ENCODE peak calls at places on chromosomes 12 and 14, in nine cellular contexts. K is IMR-90; B is Calu3; G is NCI-H1694; R is activated CD4-positive, CD25-positive, alpha-beta regulatory T cell treated with anti-CD3 and anti-CD28 coated beads, Interleukin-2, amount 50 U/mL, for 72 hours; V is thyroid gland; N is hepatic stellate cell; Z is stromal cell of bone marrow; U is HFFc6. D is an unnamed sample.

GRCh38 chr14:91415794-91416743 is 1.6 kb downstream of the CCDC88C start:
- DNase-seq in Z (no peak), N (no peak), U (no peak), R (peak), B (no peak), V (no peak), K (no peak), G (no peak), D (peak)

GRCh38 chr14:78752789-78753188 is 582.6 kb downstream of the NRXN3 start:
- DNase-seq in U (no peak), G (no peak), V (no peak), B (peak), K (no peak), Z (no peak), R (no peak), N (no peak), D (no peak)

GRCh38 chr14:94936901-94937321 is 167.0 kb upstream of the GSC start:
- DNase-seq in B (no peak), K (no peak), G (peak), R (no peak), Z (no peak), V (peak), N (no peak), U (no peak), D (no peak)

GRCh38 chr14:51929156-51929555 is 60.2 kb upstream of the RTRAF start:
- DNase-seq in Z (no peak), G (no peak), K (peak), R (no peak), B (no peak), V (no peak), N (peak), U (peak), D (no peak)

GRCh38 chr14:91841065-91841464 is 26.3 kb downstream of the TC2N start:
- DNase-seq in G (no peak), V (no peak), K (peak), Z (no peak), N (no peak), U (no peak), B (no peak), R (no peak), D (no peak)

GRCh38 chr14:69048456-69048855 is 69.4 kb upstream of the ACTN1 start:
- DNase-seq in K (no peak), G (no peak), U (no peak), B (peak), V (peak), Z (no peak), R (no peak), N (no peak), D (no peak)

GRCh38 chr12:109627633-109628032 is 54.0 kb downstream of the MVK start:
- DNase-seq in R (no peak), G (no peak), Z (no peak), U (no peak), K (no peak), B (no peak), V (no peak), N (no peak), D (no peak)

GRCh38 chr14:67734675-67735074 is 33.0 kb downstream of the RDH12 start:
- DNase-seq in U (peak), B (no peak), G (no peak), R (no peak), N (no peak), K (peak), V (no peak), Z (no peak), D (no peak)

GRCh38 chr14:69716483-69717187 is 50.3 kb upstream of the SRSF5 start:
- DNase-seq in G (no peak), R (no peak), V (no peak), K (peak), B (no peak), Z (peak), U (peak), N (peak), D (no peak)

GRCh38 chr12:60194682-60195081 is 598.9 kb downstream of the SLC16A7 start:
- DNase-seq in U (peak), V (no peak), K (peak), R (no peak), N (no peak), Z (no peak), B (no peak), G (no peak), D (no peak)

GRCh38 chr12:123713398-123714301 is 1.5 kb downstream of the ATP6V0A2 start:
- DNase-seq in R (no peak), V (no peak), U (no peak), Z (no peak), B (no peak), K (peak), G (no peak), N (peak), D (no peak)

GRCh38 chr12:104420868-104421267 is 35.9 kb upstream of the CHST11 start:
- DNase-seq in G (no peak), V (no peak), R (no peak), B (no peak), N (no peak), U (no peak), Z (no peak), K (no peak), D (no peak)

GRCh38 chr12:90899456-90900182 is 55.4 kb downstream of the CCER1 start:
- DNase-seq in B (no peak), G (no peak), N (no peak), V (no peak), Z (no peak), K (peak), U (peak), R (no peak), D (no peak)

GRCh38 chr14:50360851-50361250 is 35.8 kb downstream of the CDKL1 start:
- DNase-seq in B (no peak), K (no peak), U (no peak), V (no peak), R (no peak), G (no peak), N (no peak), Z (no peak), D (no peak)

GRCh38 chr12:19227190-19227879 is 97.8 kb downstream of the PLEKHA5 start:
- DNase-seq in B (no peak), K (no peak), N (no peak), U (no peak), G (no peak), Z (no peak), R (no peak), V (no peak), D (no peak)

GRCh38 chr12:93794738-93795137 is 117.6 kb downstream of the CRADD start:
- DNase-seq in Z (no peak), V (no peak), N (no peak), K (no peak), G (no peak), U (no peak), B (no peak), R (no peak), D (no peak)

GRCh38 chr14:51616724-51617409 is 34.8 kb upstream of the FRMD6 start:
- DNase-seq in B (peak), G (no peak), U (peak), N (no peak), Z (peak), R (no peak), V (peak), K (peak), D (no peak)

GRCh38 chr12:80241576-80242273 is 142.4 kb downstream of the OTOGL start:
- DNase-seq in R (no peak), K (peak), V (peak), U (peak), Z (peak), B (peak), G (no peak), N (peak), D (no peak)

GRCh38 chr12:25950329-25951115 is 8.0 kb upstream of the RASSF8 start:
- DNase-seq in U (no peak), N (no peak), R (no peak), V (no peak), Z (no peak), B (no peak), G (no peak), K (no peak), D (no peak)

GRCh38 chr12:115541891-115542361 is 735.6 kb downstream of the MED13L start:
- DNase-seq in N (no peak), B (no peak), V (no peak), R (no peak), U (no peak), Z (peak), G (no peak), K (no peak), D (no peak)

GRCh38 chr14:64463198-64463597 is 2.1 kb upstream of the AKAP5 start:
- DNase-seq in N (no peak), K (no peak), U (no peak), B (no peak), V (no peak), G (no peak), R (no peak), Z (no peak), D (no peak)

GRCh38 chr12:116278259-116278595 is 734 bp upstream of the MED13L start:
- DNase-seq in R (no peak), N (no peak), Z (no peak), G (no peak), B (no peak), V (no peak), U (no peak), K (no peak), D (no peak)

GRCh38 chr12:76848132-76848531 is 30.7 kb downstream of the CSRP2 start:
- DNase-seq in B (no peak), K (no peak), U (no peak), Z (no peak), V (no peak), R (no peak), G (no peak), N (no peak), D (no peak)

GRCh38 chr12:27644446-27644845 is 51.8 kb upstream of the REP15 start:
- DNase-seq in V (no peak), G (no peak), R (no peak), U (no peak), Z (no peak), N (no peak), K (peak), B (no peak), D (peak)

GRCh38 chr12:50101663-50102062 is 2.1 kb upstream of the GPD1 start:
- DNase-seq in B (no peak), N (peak), V (no peak), R (no peak), G (no peak), U (peak), Z (no peak), K (peak), D (no peak)

GRCh38 chr14:76920572-76921175 is 94.5 kb downstream of the LRRC74A start:
- DNase-seq in N (peak), K (no peak), Z (no peak), B (no peak), G (peak), V (no peak), U (no peak), R (no peak), D (peak)

GRCh38 chr14:77181603-77182437 is at the start of gene TMEM63C:
- DNase-seq in V (peak), N (no peak), R (no peak), K (no peak), U (no peak), G (peak), B (peak), Z (no peak), D (peak)

GRCh38 chr12:9364224-9365176 is 156.3 kb upstream of the PZP start:
- DNase-seq in B (peak), G (no peak), U (peak), R (peak), Z (peak), V (no peak), K (peak), N (peak), D (no peak)

GRCh38 chr12:109331546-109331945 is 16.2 kb upstream of the MYO1H start:
- DNase-seq in B (no peak), N (no peak), U (no peak), V (no peak), Z (no peak), K (no peak), G (no peak), R (no peak), D (no peak)

GRCh38 chr12:65534105-65534841 is 255.8 kb downstream of the MSRB3 start:
- DNase-seq in R (no peak), V (no peak), Z (no peak), N (no peak), B (no peak), U (no peak), G (no peak), K (no peak), D (no peak)

GRCh38 chr12:76588881-76589565 is 29.5 kb upstream of the OSBPL8 start:
- DNase-seq in B (no peak), K (peak), Z (peak), V (no peak), G (no peak), U (peak), N (no peak), R (no peak), D (no peak)

GRCh38 chr12:52975820-52976573 is 27.1 kb downstream of the KRT18 start:
- DNase-seq in B (peak), N (no peak), U (peak), V (peak), G (no peak), K (peak), Z (no peak), R (no peak), D (peak)

GRCh38 chr14:26896447-26896846 is 298.6 kb upstream of the NOVA1 start:
- DNase-seq in B (no peak), U (no peak), Z (peak), N (no peak), G (no peak), R (no peak), K (peak), V (peak), D (no peak)

GRCh38 chr12:90335561-90335960 is 619.4 kb downstream of the CCER1 start:
- DNase-seq in V (no peak), N (no peak), R (no peak), Z (peak), G (no peak), K (no peak), U (no peak), B (no peak), D (no peak)

GRCh38 chr12:92469837-92470236 is 233.0 kb upstream of the PLEKHG7 start:
- DNase-seq in U (no peak), B (no peak), R (no peak), G (no peak), Z (no peak), K (peak), N (no peak), V (peak), D (no peak)

GRCh38 chr12:129193263-129193871 is 340.1 kb downstream of the GLT1D1 start:
- DNase-seq in G (peak), V (no peak), B (peak), R (no peak), K (no peak), N (no peak), U (no peak), Z (no peak), D (no peak)

GRCh38 chr12:96400631-96401060 is 407 bp upstream of the CDK17 start:
- DNase-seq in Z (no peak), N (no peak), R (no peak), B (no peak), V (no peak), G (no peak), K (peak), U (no peak), D (peak)

GRCh38 chr12:75708829-75709228 is 197.4 kb upstream of the KRR1 start:
- DNase-seq in R (no peak), K (no peak), U (no peak), B (no peak), V (no peak), Z (no peak), G (no peak), N (no peak), D (no peak)

D was measured in NCI-H446.